ENCODE peak calls at places on chromosomes 5 and 9, in four cellular contexts. Z is T47D; C is CD4-positive, CD25-positive, alpha-beta regulatory T cell; G is NCI-H460. H is an unnamed sample.

GRCh38 chr9:83622433-83622813 is 520 bp upstream of the IDNK start:
- DNase-seq in G (no peak), C (no peak), Z (no peak), H (no peak)

GRCh38 chr5:172180936-172181335 is 7.1 kb downstream of the STK10 start:
- DNase-seq in G (no peak), Z (no peak), C (peak; percentile 46), H (no peak)

GRCh38 chr5:27315541-27316282 is 277.3 kb upstream of the CDH9 start:
- DNase-seq in Z (no peak), C (no peak), G (peak; percentile 64), H (no peak)

GRCh38 chr9:127873886-127874285 is 3.6 kb downstream of the AK1 start:
- DNase-seq in C (no peak), Z (peak; percentile 52), G (no peak), H (no peak)

GRCh38 chr5:86824642-86825041 is 206.9 kb downstream of the COX7C start:
- DNase-seq in Z (no peak), G (no peak), C (no peak), H (peak; percentile 2)

GRCh38 chr5:89857790-89858189 is 551.8 kb downstream of the CETN3 start:
- DNase-seq in G (no peak), C (no peak), Z (no peak), H (no peak)

GRCh38 chr5:14148890-14149671 is 5.9 kb downstream of the TRIO start:
- DNase-seq in C (no peak), G (no peak), Z (no peak), H (no peak)

GRCh38 chr9:99721898-99722297 is 99.8 kb upstream of the NR4A3 start:
- DNase-seq in Z (no peak), C (no peak), G (no peak), H (no peak)

GRCh38 chr5:91562922-91563321 is 179.8 kb upstream of the ARRDC3 start:
- DNase-seq in G (no peak), C (no peak), Z (no peak), H (no peak)

GRCh38 chr5:109196486-109196885 is 213.3 kb downstream of the PJA2 start:
- DNase-seq in C (no peak), G (no peak), Z (no peak), H (no peak)

GRCh38 chr5:174503461-174504265 is 220.7 kb upstream of the MSX2 start:
- DNase-seq in G (peak; percentile 47), Z (peak; percentile 67), C (no peak), H (peak; percentile 77)

GRCh38 chr5:74895906-74896305 is 29.7 kb upstream of the FAM169A start:
- DNase-seq in G (no peak), Z (no peak), C (no peak), H (peak; percentile 13)

GRCh38 chr9:111992523-111992922 is 95.9 kb downstream of the UGCG start:
- DNase-seq in Z (no peak), C (no peak), G (no peak), H (no peak)

GRCh38 chr9:6444108-6444507 is 31.1 kb downstream of the UHRF2 start:
- DNase-seq in C (no peak), Z (no peak), G (no peak), H (no peak)

GRCh38 chr5:87686975-87687374 is 274.2 kb upstream of the CCNH start:
- DNase-seq in Z (no peak), G (no peak), C (no peak), H (no peak)

GRCh38 chr9:4117835-4118610 is 181.8 kb downstream of the GLIS3 start:
- DNase-seq in G (no peak), C (peak; percentile 11), Z (no peak), H (peak; percentile 14)

GRCh38 chr5:135569755-135570452 is 8.9 kb downstream of the CXCL14 start:
- DNase-seq in C (no peak), Z (peak; percentile 83), G (peak; percentile 49), H (peak; percentile 8)

GRCh38 chr5:88785396-88786216 is 97.4 kb downstream of the MEF2C start:
- DNase-seq in G (peak; percentile 67), C (no peak), Z (peak; percentile 36), H (peak; percentile 54)

GRCh38 chr9:130183133-130183762 is 11.0 kb downstream of the NCS1 start:
- DNase-seq in Z (peak; percentile 73), C (no peak), G (no peak), H (peak; percentile 62)

GRCh38 chr5:157540707-157541451 is 34.7 kb downstream of the ADAM19 start:
- DNase-seq in Z (no peak), G (no peak), C (peak; percentile 66), H (no peak)

GRCh38 chr5:8826491-8826890 is 719.4 kb downstream of the SEMA5A start:
- DNase-seq in C (no peak), Z (no peak), G (no peak), H (peak; percentile 18)

GRCh38 chr5:98349990-98350365 is 423.5 kb upstream of the RGMB start:
- DNase-seq in G (no peak), Z (no peak), C (no peak), H (no peak)

GRCh38 chr9:105392531-105392930 is 55.3 kb upstream of the FSD1L start:
- DNase-seq in Z (no peak), G (no peak), C (no peak), H (no peak)

GRCh38 chr5:53071738-53072137 is 37.8 kb downstream of the MOCS2 start:
- DNase-seq in C (no peak), G (no peak), Z (no peak), H (no peak)

GRCh38 chr5:166716856-166717492 is 1574.5 kb upstream of the WWC1 start:
- DNase-seq in C (no peak), Z (no peak), G (no peak), H (no peak)

GRCh38 chr5:122126177-122126701 is 3.1 kb upstream of the ZNF474 start:
- DNase-seq in G (no peak), C (no peak), Z (no peak), H (no peak)

GRCh38 chr5:1436681-1437080 is 8.6 kb downstream of the SLC6A3 start:
- DNase-seq in C (no peak), Z (no peak), G (no peak), H (no peak)

GRCh38 chr9:34246453-34246852 is 67.6 kb downstream of the UBAP1 start:
- DNase-seq in Z (no peak), G (no peak), C (no peak), H (no peak)

GRCh38 chr5:141094481-141095262 is at the start of gene PCDHB2:
- DNase-seq in C (no peak), G (peak; percentile 11), Z (peak; percentile 92), H (peak; percentile 42)

GRCh38 chr9:110659891-110660541 is 8.6 kb upstream of the MUSK start:
- DNase-seq in Z (no peak), C (no peak), G (no peak), H (no peak)

GRCh38 chr9:85876628-85877027 is 64.3 kb upstream of the NAA35 start:
- DNase-seq in C (no peak), Z (no peak), G (no peak), H (no peak)

GRCh38 chr9:133926165-133926856 is 65.8 kb downstream of the VAV2 start:
- DNase-seq in Z (no peak), G (no peak), C (no peak), H (no peak)

GRCh38 chr5:102049517-102049916 is 246.6 kb downstream of the SLCO4C1 start:
- DNase-seq in C (no peak), Z (no peak), G (peak; percentile 24), H (no peak)

H was measured in COLO829.